ENCODE peak calls at places on chromosomes 12 and 14, in five cellular contexts. One of them, this sample, is unnamed. For H3K4me1 and H3K36me3, the result is how much of the 10 kb centered on the place peaks cover.

GRCh38 chr12:17169726-17170471 is 563.9 kb upstream of the LMO3 start:
- DNase-seq in upper lobe of left lung: no peak
- DNase-seq in neuronal stem cell: no peak
- DNase-seq in colonic mucosa: no peak
- DNase-seq in mesendoderm: no peak
- DNase-seq in this sample: no peak

GRCh38 chr12:79911889-79912656 is 22.8 kb downstream of the PPP1R12A start:
- DNase-seq in colonic mucosa: no peak
- DNase-seq in mesendoderm: peak
- DNase-seq in upper lobe of left lung: no peak
- DNase-seq in neuronal stem cell: no peak
- DNase-seq in this sample: peak

GRCh38 chr14:36524220-36524837 is 4.3 kb upstream of the NKX2-1 start:
- DNase-seq in neuronal stem cell: peak
- DNase-seq in mesendoderm: peak
- DNase-seq in upper lobe of left lung: peak
- DNase-seq in colonic mucosa: no peak
- DNase-seq in this sample: no peak

GRCh38 chr12:70052931-70053497 is 190.2 kb upstream of the CNOT2 start:
- DNase-seq in upper lobe of left lung: peak
- DNase-seq in neuronal stem cell: no peak
- DNase-seq in mesendoderm: peak
- DNase-seq in colonic mucosa: peak
- DNase-seq in this sample: peak

GRCh38 chr12:106769078-106769477 is 5.4 kb upstream of the RIC8B start:
- DNase-seq in upper lobe of left lung: peak
- DNase-seq in mesendoderm: peak
- DNase-seq in neuronal stem cell: no peak
- DNase-seq in colonic mucosa: no peak
- DNase-seq in this sample: no peak

GRCh38 chr12:57139796-57140649 is 7.4 kb downstream of the LRP1-AS start:
- DNase-seq in mesendoderm: no peak
- DNase-seq in upper lobe of left lung: no peak
- DNase-seq in colonic mucosa: no peak
- DNase-seq in neuronal stem cell: no peak
- DNase-seq in this sample: no peak

GRCh38 chr12:38586652-38587219 is 270.2 kb downstream of the ALG10B start:
- DNase-seq in neuronal stem cell: no peak
- DNase-seq in upper lobe of left lung: no peak
- DNase-seq in mesendoderm: no peak
- DNase-seq in colonic mucosa: no peak
- DNase-seq in this sample: no peak

GRCh38 chr12:114625294-114625851 is 58.6 kb downstream of the TBX3 start:
- DNase-seq in mesendoderm: peak
- DNase-seq in upper lobe of left lung: peak
- DNase-seq in neuronal stem cell: peak
- DNase-seq in colonic mucosa: peak
- DNase-seq in this sample: peak

GRCh38 chr12:6849427-6849826 is 1.7 kb downstream of the CDCA3 start:
- DNase-seq in colonic mucosa: no peak
- DNase-seq in mesendoderm: no peak
- DNase-seq in upper lobe of left lung: no peak
- DNase-seq in neuronal stem cell: no peak
- DNase-seq in this sample: no peak

GRCh38 chr12:76299536-76300296 is 48.5 kb downstream of the BBS10 start:
- DNase-seq in mesendoderm: peak
- DNase-seq in neuronal stem cell: no peak
- DNase-seq in upper lobe of left lung: no peak
- DNase-seq in colonic mucosa: no peak
- DNase-seq in this sample: no peak

GRCh38 chr14:99754141-99755067 is 38.8 kb upstream of the EML1 start:
- DNase-seq in colonic mucosa: no peak
- DNase-seq in mesendoderm: no peak
- DNase-seq in upper lobe of left lung: no peak
- DNase-seq in neuronal stem cell: no peak
- DNase-seq in this sample: peak

GRCh38 chr14:99753225-99754140 is 39.7 kb upstream of the EML1 start:
- DNase-seq in neuronal stem cell: no peak
- DNase-seq in mesendoderm: peak
- DNase-seq in colonic mucosa: no peak
- DNase-seq in upper lobe of left lung: no peak
- DNase-seq in this sample: no peak

GRCh38 chr14:99756796-99757195 is 36.4 kb upstream of the EML1 start:
- DNase-seq in upper lobe of left lung: no peak
- DNase-seq in colonic mucosa: no peak
- DNase-seq in neuronal stem cell: no peak
- DNase-seq in mesendoderm: no peak
- DNase-seq in this sample: no peak

GRCh38 chr14:99755629-99756603 is 37.3 kb upstream of the EML1 start:
- DNase-seq in upper lobe of left lung: peak
- DNase-seq in colonic mucosa: peak
- DNase-seq in mesendoderm: no peak
- DNase-seq in neuronal stem cell: no peak
- DNase-seq in this sample: peak

GRCh38 chr14:99755068-99755405 is 38.2 kb upstream of the EML1 start:
- DNase-seq in neuronal stem cell: no peak
- DNase-seq in upper lobe of left lung: no peak
- DNase-seq in colonic mucosa: no peak
- DNase-seq in mesendoderm: no peak
- DNase-seq in this sample: peak
- H3K4me1 ChIP-seq in neuronal stem cell: under half
- H3K4me1 ChIP-seq in upper lobe of left lung: half or more
- H3K4me1 ChIP-seq in colonic mucosa: under half
- H3K4me1 ChIP-seq in mesendoderm: under half
- H3K4me1 ChIP-seq in this sample: half or more

GRCh38 chr12:24066097-24066496 is 116.6 kb upstream of the SOX5 start:
- DNase-seq in upper lobe of left lung: no peak
- DNase-seq in mesendoderm: no peak
- DNase-seq in colonic mucosa: no peak
- DNase-seq in neuronal stem cell: no peak
- DNase-seq in this sample: no peak

GRCh38 chr12:24069532-24070395 is 120.3 kb upstream of the SOX5 start:
- DNase-seq in neuronal stem cell: peak
- DNase-seq in mesendoderm: peak
- DNase-seq in colonic mucosa: peak
- DNase-seq in upper lobe of left lung: no peak
- DNase-seq in this sample: no peak

GRCh38 chr12:24062642-24063245 is 113.3 kb upstream of the SOX5 start:
- DNase-seq in colonic mucosa: no peak
- DNase-seq in mesendoderm: no peak
- DNase-seq in neuronal stem cell: no peak
- DNase-seq in upper lobe of left lung: no peak
- DNase-seq in this sample: no peak

GRCh38 chr12:24071842-24072241 is 122.4 kb upstream of the SOX5 start:
- DNase-seq in neuronal stem cell: no peak
- DNase-seq in mesendoderm: no peak
- DNase-seq in colonic mucosa: no peak
- DNase-seq in upper lobe of left lung: no peak
- DNase-seq in this sample: no peak

GRCh38 chr12:24066865-24067264 is 117.4 kb upstream of the SOX5 start:
- DNase-seq in neuronal stem cell: no peak
- DNase-seq in mesendoderm: no peak
- DNase-seq in colonic mucosa: no peak
- DNase-seq in upper lobe of left lung: no peak
- DNase-seq in this sample: no peak
- H3K36me3 ChIP-seq in neuronal stem cell: under half
- H3K36me3 ChIP-seq in mesendoderm: under half
- H3K36me3 ChIP-seq in colonic mucosa: under half
- H3K36me3 ChIP-seq in upper lobe of left lung: under half
- H3K36me3 ChIP-seq in this sample: under half

GRCh38 chr14:106877527-106877926 is 1351.1 kb downstream of the TMEM121 start:
- DNase-seq in neuronal stem cell: no peak
- DNase-seq in colonic mucosa: no peak
- DNase-seq in mesendoderm: no peak
- DNase-seq in upper lobe of left lung: no peak
- DNase-seq in this sample: no peak
- H3K4me1 ChIP-seq in neuronal stem cell: under half
- H3K4me1 ChIP-seq in colonic mucosa: under half
- H3K4me1 ChIP-seq in mesendoderm: under half
- H3K4me1 ChIP-seq in upper lobe of left lung: under half
- H3K4me1 ChIP-seq in this sample: under half

GRCh38 chr12:10612110-10612509 is 1.3 kb downstream of the MAGOHB start:
- DNase-seq in upper lobe of left lung: no peak
- DNase-seq in colonic mucosa: no peak
- DNase-seq in mesendoderm: no peak
- DNase-seq in neuronal stem cell: no peak
- DNase-seq in this sample: no peak
- H3K36me3 ChIP-seq in upper lobe of left lung: under half
- H3K36me3 ChIP-seq in colonic mucosa: under half
- H3K36me3 ChIP-seq in mesendoderm: under half
- H3K36me3 ChIP-seq in neuronal stem cell: half or more
- H3K36me3 ChIP-seq in this sample: under half

DNA sequence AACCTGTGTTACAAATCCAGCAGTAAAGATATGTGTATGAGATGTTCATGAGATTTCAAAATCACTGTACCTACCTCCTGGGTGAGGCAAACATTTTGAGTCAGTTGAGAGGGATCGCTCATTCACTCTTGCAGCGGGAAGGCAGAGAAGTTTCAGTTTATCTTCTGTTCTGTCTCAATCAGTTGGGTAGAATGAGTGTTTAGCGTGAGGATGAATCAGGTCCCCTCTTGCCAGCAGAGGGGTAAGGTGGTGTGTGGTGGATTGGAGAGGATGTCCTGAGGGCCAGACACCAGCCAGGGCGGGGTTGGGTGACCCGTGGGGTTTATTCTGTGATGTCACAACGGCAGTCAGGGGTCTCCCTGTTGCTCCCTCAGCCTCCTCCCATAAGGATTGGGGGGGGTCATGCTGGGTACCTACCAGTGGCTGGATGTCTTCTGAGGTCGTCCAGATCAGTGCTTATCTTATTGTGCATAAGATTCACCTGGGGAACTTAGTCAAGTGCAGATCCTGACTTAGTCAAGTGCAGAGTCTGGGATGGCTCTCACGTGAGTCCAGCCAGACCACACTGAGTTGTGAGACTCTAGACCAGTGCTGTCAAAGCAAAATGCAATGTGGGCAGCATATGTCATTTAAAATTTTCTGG is at the start of gene GSG1:
- DNase-seq in colonic mucosa: no peak
- DNase-seq in mesendoderm: no peak
- DNase-seq in neuronal stem cell: no peak
- DNase-seq in upper lobe of left lung: no peak
- DNase-seq in this sample: no peak
- H3K4me1 ChIP-seq in colonic mucosa: under half
- H3K4me1 ChIP-seq in mesendoderm: under half
- H3K4me1 ChIP-seq in neuronal stem cell: under half
- H3K4me1 ChIP-seq in upper lobe of left lung: under half
- H3K4me1 ChIP-seq in this sample: under half